ENCODE peak calls at places on chromosomes 12 and 14, in four cellular contexts. K is left ventricle myocardium inferior; N is activated CD4-positive, alpha-beta T cell treated with anti-CD3 and anti-CD28 coated beads for 1 hour; A is IMR-90. E is an unnamed sample.

GRCh38 chr14:58746261-58746660 is 108.5 kb downstream of the DACT1 start:
- DNase-seq in A (peak; percentile 92), N (no peak), K (no peak), E (peak; percentile 66)

GRCh38 chr12:122423258-122424165 is 1.0 kb upstream of the CLIP1 start:
- DNase-seq in N (no peak), A (peak; percentile 62), K (no peak), E (peak; percentile 71)

GRCh38 chr12:88416786-88417185 is 163.5 kb downstream of the KITLG start:
- DNase-seq in K (no peak), N (no peak), A (no peak), E (no peak)

GRCh38 chr14:30620178-30620577 is 1.9 kb upstream of the SCFD1 start:
- DNase-seq in N (no peak), K (no peak), A (peak; percentile 73), E (peak; percentile 62)

GRCh38 chr12:79557690-79558315 is 133.0 kb downstream of the PAWR start:
- DNase-seq in N (no peak), K (no peak), A (no peak), E (no peak)

GRCh38 chr14:101417434-101417833 is 143.9 kb upstream of the DIO3 start:
- DNase-seq in A (no peak), N (no peak), K (no peak), E (no peak)

GRCh38 chr12:49974231-49974675 is 1.5 kb downstream of the AQP6 start:
- DNase-seq in N (no peak), A (peak; percentile 64), K (peak; percentile 69), E (no peak)

GRCh38 chr12:5965950-5966383 is 20.9 kb upstream of the ANO2 start:
- DNase-seq in N (peak; percentile 23), A (peak; percentile 34), K (peak; percentile 29), E (peak; percentile 32)

GRCh38 chr14:56799327-56799645 is 11.0 kb downstream of the OTX2 start:
- DNase-seq in N (no peak), A (no peak), K (no peak), E (no peak)

GRCh38 chr12:52298677-52299076 is 7.3 kb upstream of the KRT81 start:
- DNase-seq in K (no peak), N (no peak), A (no peak), E (no peak)

GRCh38 chr14:51507556-51508511 is 143.9 kb upstream of the FRMD6 start:
- DNase-seq in N (no peak), A (peak; percentile 28), K (peak; percentile 66), E (no peak)